ENCODE peak calls at places on chromosomes 5 and 9, in six cellular contexts. G is HEK293T, L is IMR-90, P is A549, F is HepG2, I is GM12878. M is an unnamed sample.

GRCh38 chr5:66898241-66899039 is 298.2 kb downstream of the CD180 start:
- DNase-seq in G (no peak), L (peak), P (no peak), F (no peak), I (no peak), M (no peak)

GRCh38 chr9:115717711-115718173 is 435.8 kb upstream of the PAPPA start:
- DNase-seq in G (no peak), L (peak), P (no peak), F (no peak), I (no peak), M (no peak)

GRCh38 chr5:52928664-52929063 is 60.5 kb upstream of the ITGA2 start:
- DNase-seq in G (no peak), L (no peak), P (no peak), F (no peak), I (no peak), M (no peak)

GRCh38 chr9:37464426-37465248 is 613 bp downstream of the ZBTB5 start:
- DNase-seq in G (peak), L (peak), P (peak), F (no peak), I (peak), M (peak)

GRCh38 chr5:51380603-51381207 is 2.5 kb upstream of the ISL1 start:
- DNase-seq in G (no peak), L (peak), P (peak), F (peak), I (no peak), M (peak)

GRCh38 chr9:137676998-137677397 is 58.2 kb downstream of the EHMT1 start:
- DNase-seq in G (no peak), L (no peak), P (no peak), F (no peak), I (no peak), M (no peak)

GRCh38 chr5:135245521-135246499 is 153.2 kb downstream of the MACROH2A1 start:
- DNase-seq in G (no peak), L (peak), P (peak), F (no peak), I (no peak), M (peak)

GRCh38 chr5:24547127-24547526 is 97.7 kb downstream of the CDH10 start:
- DNase-seq in G (peak), L (no peak), P (no peak), F (no peak), I (no peak), M (no peak)

GRCh38 chr9:130402645-130403440 is 41.9 kb upstream of the ASS1 start:
- DNase-seq in G (no peak), L (no peak), P (no peak), F (no peak), I (no peak), M (no peak)

GRCh38 chr9:109311731-109312130 is 9.1 kb downstream of the EPB41L4B start:
- DNase-seq in G (no peak), L (no peak), P (no peak), F (no peak), I (no peak), M (no peak)

GRCh38 chr9:68844196-68844595 is 139.2 kb downstream of the PIP5K1B start:
- DNase-seq in G (no peak), L (no peak), P (no peak), F (no peak), I (no peak), M (no peak)

GRCh38 chr5:143002459-143003327 is 232.5 kb downstream of the ARHGAP26 start:
- DNase-seq in G (peak), L (peak), P (peak), F (no peak), I (peak), M (peak)

GRCh38 chr9:21747171-21747570 is 55.3 kb upstream of the MTAP start:
- DNase-seq in G (no peak), L (no peak), P (no peak), F (no peak), I (no peak), M (no peak)

GRCh38 chr5:135483254-135483653 is 31.1 kb upstream of the TIFAB start:
- DNase-seq in G (no peak), L (no peak), P (no peak), F (no peak), I (no peak), M (no peak)

GRCh38 chr5:125578551-125578950 is 832.1 kb upstream of the ZNF608 start:
- DNase-seq in G (no peak), L (no peak), P (no peak), F (no peak), I (no peak), M (no peak)
- TF ChIP-seq BHLHE40 in G (no peak), L (no peak), P (no peak), F (no peak), I (no peak), M (no peak)

DNA sequence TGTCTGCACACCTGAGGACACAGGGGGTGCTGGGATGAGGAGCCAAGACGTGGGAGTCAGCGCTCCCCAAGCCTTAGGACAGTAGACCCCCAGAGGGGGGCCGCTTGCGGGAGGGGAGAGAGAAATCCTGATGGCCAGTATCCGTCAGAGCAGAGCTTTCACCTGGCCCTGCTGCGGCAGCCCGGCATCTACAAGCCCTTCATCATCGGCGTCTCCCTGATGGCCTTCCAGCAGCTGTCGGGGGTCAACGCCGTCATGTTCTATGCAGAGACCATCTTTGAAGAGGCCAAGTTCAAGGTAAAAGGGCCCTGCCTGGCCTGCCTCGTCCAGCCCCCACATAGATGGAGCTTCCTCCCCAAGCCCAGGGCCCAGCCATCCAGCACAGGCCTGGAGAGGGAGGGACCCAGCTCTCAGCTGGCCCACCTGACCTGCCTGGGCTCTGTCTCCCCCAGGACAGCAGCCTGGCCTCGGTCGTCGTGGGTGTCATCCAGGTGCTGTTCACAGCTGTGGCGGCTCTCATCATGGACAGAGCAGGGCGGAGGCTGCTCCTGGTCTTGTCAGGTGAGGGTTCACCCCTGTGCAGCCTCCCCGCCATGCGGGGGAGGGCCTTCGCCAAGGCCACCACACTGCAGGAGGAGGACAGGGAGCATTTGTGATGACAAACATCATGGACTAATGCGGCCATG is 6.7 kb downstream of the SLC2A8 start:
- DNase-seq in G (no peak), L (no peak), P (no peak), F (no peak), I (no peak), M (no peak)
- TF ChIP-seq BHLHE40 in G (no peak), L (no peak), P (no peak), F (no peak), I (no peak), M (no peak)

GRCh38 chr5:89299998-89300397 is 417.0 kb upstream of the MEF2C start:
- DNase-seq in G (no peak), L (no peak), P (no peak), F (no peak), I (no peak), M (no peak)

GRCh38 chr5:89300426-89300970 is 417.5 kb upstream of the MEF2C start:
- DNase-seq in G (no peak), L (peak), P (no peak), F (no peak), I (no peak), M (no peak)

GRCh38 chr5:89293849-89294248 is 410.9 kb upstream of the MEF2C start:
- DNase-seq in G (no peak), L (peak), P (no peak), F (no peak), I (no peak), M (no peak)

GRCh38 chr5:89301572-89302025 is 418.6 kb upstream of the MEF2C start:
- DNase-seq in G (no peak), L (no peak), P (no peak), F (no peak), I (peak), M (no peak)

GRCh38 chr5:89297111-89297510 is 414.1 kb upstream of the MEF2C start:
- DNase-seq in G (no peak), L (no peak), P (no peak), F (no peak), I (no peak), M (no peak)
- TF ChIP-seq BHLHE40 in G (no peak), L (no peak), P (no peak), F (no peak), I (no peak), M (no peak)

DNA sequence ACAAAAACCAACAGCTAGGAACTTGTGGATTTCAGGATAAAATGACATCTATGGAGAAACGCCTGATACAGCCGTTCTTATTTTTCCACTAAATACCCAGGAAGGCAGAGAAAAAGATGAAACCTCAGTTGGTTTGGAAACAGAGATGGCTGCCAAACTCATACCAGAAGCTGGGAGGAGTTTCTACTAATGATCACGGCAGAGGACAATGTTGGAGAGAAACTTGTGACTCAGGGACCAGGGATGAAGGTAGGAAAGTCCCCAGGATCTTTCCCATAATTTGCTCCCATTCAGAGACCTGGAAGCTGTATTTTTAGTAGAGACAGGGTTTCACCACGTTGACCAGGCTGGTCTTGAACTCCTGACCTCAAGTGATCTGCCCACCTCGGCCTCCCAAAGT is 187.1 kb upstream of the IER5L start:
- DNase-seq in G (no peak), L (peak), P (no peak), F (no peak), I (no peak), M (no peak)
- TF ChIP-seq BHLHE40 in G (no peak), L (no peak), P (no peak), F (no peak), I (no peak), M (no peak)

DNA sequence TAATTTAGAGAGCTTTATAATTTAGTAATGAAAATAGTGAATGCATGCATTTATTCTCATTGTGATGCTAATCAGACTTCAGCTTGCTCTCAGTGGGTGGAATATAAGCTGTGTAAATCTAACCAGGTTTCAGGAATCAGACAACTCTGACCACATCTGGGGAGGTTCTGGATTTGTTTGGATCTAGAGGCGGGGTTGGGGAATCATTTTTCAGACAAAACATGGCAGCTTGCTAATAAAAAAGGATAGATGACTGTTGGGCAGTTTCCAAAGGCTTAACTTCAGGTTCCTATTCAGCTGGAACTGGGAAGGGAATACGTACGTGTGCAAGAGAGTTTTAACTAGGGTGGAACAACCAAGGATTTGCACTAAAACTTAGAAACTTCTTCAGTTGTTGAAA is 43.2 kb upstream of the MAMDC2 start:
- DNase-seq in G (no peak), L (no peak), P (no peak), F (no peak), I (no peak), M (no peak)
- TF ChIP-seq BHLHE40 in G (no peak), L (no peak), P (no peak), F (no peak), I (no peak), M (no peak)

GRCh38 chr9:98927724-98928123 is 16.0 kb upstream of the COL15A1 start:
- DNase-seq in G (no peak), L (no peak), P (no peak), F (no peak), I (no peak), M (no peak)
- TF ChIP-seq BHLHE40 in G (no peak), L (no peak), P (no peak), F (no peak), I (no peak), M (no peak)